ENCODE peak calls at places on chromosomes 1 and 21, in seven cellular contexts. U is HFFc6, W is ascending aorta, V is COR-L47, Z is AG10803, X is GM12865, K is GM04503. J is an unnamed sample.

GRCh38 chr1:6037338-6037762 is 8.3 kb upstream of the KCNAB2 start:
- DNase-seq in U (peak), W (no peak), V (peak), Z (peak), X (peak), K (peak), J (peak)

GRCh38 chr1:51624851-51625250 is 8.0 kb downstream of the OSBPL9 start:
- DNase-seq in U (no peak), W (no peak), V (no peak), Z (no peak), X (no peak), K (no peak), J (no peak)

GRCh38 chr1:116374340-116375164 is 1.5 kb downstream of the ATP1A1 start:
- DNase-seq in U (no peak), W (no peak), V (no peak), Z (no peak), X (peak), K (no peak), J (no peak)

GRCh38 chr21:38377165-38378093 is 120.6 kb downstream of the KCNJ15 start:
- DNase-seq in U (no peak), W (no peak), V (no peak), Z (peak), X (no peak), K (no peak), J (no peak)

GRCh38 chr1:151756291-151756690 is 7.0 kb downstream of the MRPL9 start:
- DNase-seq in U (peak), W (no peak), V (no peak), Z (peak), X (no peak), K (no peak), J (no peak)

GRCh38 chr1:20411196-20411980 is 74.6 kb downstream of the CAMK2N1 start:
- DNase-seq in U (peak), W (no peak), V (no peak), Z (peak), X (no peak), K (peak), J (no peak)

GRCh38 chr1:84598846-84599741 is 24.9 kb upstream of the CTBS start:
- DNase-seq in U (peak), W (no peak), V (no peak), Z (peak), X (peak), K (peak), J (no peak)

GRCh38 chr1:24920155-24920925 is 9.7 kb downstream of the RUNX3 start:
- DNase-seq in U (peak), W (no peak), V (no peak), Z (peak), X (peak), K (peak), J (no peak)

GRCh38 chr1:201217851-201218250 is 27.2 kb downstream of the IGFN1 start:
- DNase-seq in U (no peak), W (no peak), V (no peak), Z (no peak), X (no peak), K (no peak), J (no peak)

GRCh38 chr1:66258404-66259105 is 275.4 kb upstream of the SGIP1 start:
- DNase-seq in U (peak), W (no peak), V (no peak), Z (no peak), X (peak), K (no peak), J (no peak)

GRCh38 chr1:43668956-43669355 is 19.0 kb downstream of the KDM4A start:
- DNase-seq in U (no peak), W (no peak), V (no peak), Z (peak), X (no peak), K (no peak), J (no peak)

GRCh38 chr1:169475806-169476205 is 9.9 kb downstream of the SLC19A2 start:
- DNase-seq in U (no peak), W (no peak), V (no peak), Z (no peak), X (no peak), K (no peak), J (no peak)

GRCh38 chr1:151846062-151846568 is 6.5 kb upstream of the C2CD4D start:
- DNase-seq in U (peak), W (no peak), V (no peak), Z (peak), X (peak), K (peak), J (no peak)

GRCh38 chr1:41365772-41366427 is 4.7 kb downstream of the FOXO6 start:
- DNase-seq in U (no peak), W (no peak), V (peak), Z (no peak), X (peak), K (no peak), J (peak)

GRCh38 chr1:235843458-235843857 is 23.2 kb downstream of the LYST start:
- DNase-seq in U (peak), W (no peak), V (peak), Z (peak), X (peak), K (no peak), J (peak)

GRCh38 chr1:113534875-113535274 is 144.6 kb downstream of the MAGI3 start:
- DNase-seq in U (no peak), W (no peak), V (no peak), Z (peak), X (no peak), K (no peak), J (no peak)

GRCh38 chr1:43156026-43156425 is 16.1 kb downstream of the EBNA1BP2 start:
- DNase-seq in U (no peak), W (no peak), V (no peak), Z (no peak), X (no peak), K (no peak), J (no peak)

GRCh38 chr1:38026592-38027200 is 14.2 kb downstream of the UTP11 start:
- DNase-seq in U (peak), W (no peak), V (no peak), Z (peak), X (peak), K (no peak), J (peak)

GRCh38 chr1:32068891-32069590 is 3.7 kb upstream of the TMEM39B start:
- DNase-seq in U (peak), W (no peak), V (no peak), Z (peak), X (no peak), K (peak), J (no peak)

GRCh38 chr21:19607983-19608668 is 1204.5 kb upstream of the TMPRSS15 start:
- DNase-seq in U (no peak), W (no peak), V (peak), Z (no peak), X (no peak), K (no peak), J (no peak)

GRCh38 chr1:241608379-241609033 is 31.7 kb downstream of the CHML start:
- DNase-seq in U (peak), W (no peak), V (no peak), Z (peak), X (peak), K (no peak), J (no peak)

GRCh38 chr21:42254631-42255030 is 35.7 kb downstream of the ABCG1 start:
- DNase-seq in U (no peak), W (no peak), V (no peak), Z (no peak), X (no peak), K (no peak), J (no peak)

GRCh38 chr1:61746768-61747167 is 4.5 kb downstream of the PATJ start:
- DNase-seq in U (no peak), W (no peak), V (no peak), Z (peak), X (no peak), K (no peak), J (no peak)

GRCh38 chr21:37582613-37583012 is 216.0 kb downstream of the DYRK1A start:
- DNase-seq in U (peak), W (no peak), V (peak), Z (peak), X (peak), K (no peak), J (no peak)

GRCh38 chr1:174080819-174081218 is 58.7 kb upstream of the RC3H1 start:
- DNase-seq in U (no peak), W (no peak), V (no peak), Z (no peak), X (no peak), K (no peak), J (peak)

GRCh38 chr1:215181518-215181917 is 99.0 kb downstream of the KCNK2 start:
- DNase-seq in U (no peak), W (no peak), V (no peak), Z (no peak), X (no peak), K (no peak), J (no peak)

GRCh38 chr1:234525156-234525774 is 46.3 kb upstream of the TARBP1 start:
- DNase-seq in U (no peak), W (no peak), V (no peak), Z (no peak), X (no peak), K (no peak), J (no peak)

GRCh38 chr21:27190601-27191000 is 223.7 kb upstream of the ADAMTS5 start:
- DNase-seq in U (peak), W (no peak), V (no peak), Z (peak), X (no peak), K (peak), J (no peak)

GRCh38 chr1:192747942-192748341 is 60.9 kb upstream of the RGS2 start:
- DNase-seq in U (peak), W (no peak), V (no peak), Z (peak), X (no peak), K (no peak), J (no peak)

GRCh38 chr1:211641942-211642341 is 33.5 kb downstream of the NEK2 start:
- DNase-seq in U (no peak), W (no peak), V (no peak), Z (no peak), X (no peak), K (no peak), J (no peak)

GRCh38 chr1:184672013-184672726 is 82.5 kb downstream of the EDEM3 start:
- DNase-seq in U (no peak), W (no peak), V (peak), Z (no peak), X (no peak), K (no peak), J (peak)

GRCh38 chr1:46721806-46722205 is 2.9 kb upstream of the EFCAB14 start:
- DNase-seq in U (no peak), W (no peak), V (no peak), Z (no peak), X (no peak), K (no peak), J (no peak)

GRCh38 chr1:4010284-4010683 is 110.2 kb upstream of the C1orf174 start:
- DNase-seq in U (no peak), W (no peak), V (no peak), Z (no peak), X (no peak), K (no peak), J (no peak)

GRCh38 chr1:180863158-180863775 is 49.4 kb upstream of the KIAA1614 start:
- DNase-seq in U (peak), W (no peak), V (peak), Z (peak), X (peak), K (no peak), J (peak)

GRCh38 chr1:66696771-66697170 is 55.5 kb upstream of the DYNLT5 start:
- DNase-seq in U (no peak), W (no peak), V (peak), Z (no peak), X (no peak), K (no peak), J (peak)

GRCh38 chr1:219209578-219209977 is 35.9 kb downstream of the LYPLAL1 start:
- DNase-seq in U (no peak), W (no peak), V (no peak), Z (no peak), X (no peak), K (no peak), J (no peak)

GRCh38 chr21:20110368-20110767 is 887.8 kb upstream of the NCAM2 start:
- DNase-seq in U (no peak), W (no peak), V (no peak), Z (no peak), X (no peak), K (no peak), J (no peak)

GRCh38 chr1:39178541-39179431 is 25.7 kb upstream of the MACF1 start:
- DNase-seq in U (peak), W (no peak), V (no peak), Z (peak), X (no peak), K (no peak), J (no peak)

GRCh38 chr1:167263784-167264464 is 43.2 kb downstream of the POU2F1 start:
- DNase-seq in U (no peak), W (no peak), V (no peak), Z (no peak), X (peak), K (no peak), J (no peak)